ENCODE peak calls at places on chromosomes 3 and 15, in nine cellular contexts. X, U, B, K, F, E, S, Z and Y are unnamed samples.

GRCh38 chr15:101188517-101189340 is 63.1 kb downstream of the CHSY1 start:
- DNase-seq in X (peak), U (no peak), B (no peak), K (no peak), F (no peak), E (no peak), S (peak), Z (no peak), Y (no peak)

GRCh38 chr3:24686764-24687163 is 192.1 kb upstream of the THRB start:
- DNase-seq in X (peak), U (peak), B (no peak), K (no peak), F (no peak), E (no peak), S (no peak), Z (peak), Y (peak)

GRCh38 chr3:30475038-30475808 is 131.2 kb upstream of the TGFBR2 start:
- DNase-seq in X (no peak), U (no peak), B (no peak), K (no peak), F (no peak), E (no peak), S (no peak), Z (peak), Y (peak)

GRCh38 chr3:95341314-95341713 is 1278.5 kb downstream of the NSUN3 start:
- DNase-seq in X (no peak), U (no peak), B (no peak), K (no peak), F (no peak), E (no peak), S (no peak), Z (no peak), Y (no peak)

GRCh38 chr15:101091080-101092017 is 160.5 kb downstream of the CHSY1 start:
- DNase-seq in X (peak), U (no peak), B (peak), K (no peak), F (no peak), E (no peak), S (no peak), Z (no peak), Y (no peak)

GRCh38 chr15:76533060-76533955 is 196.7 kb downstream of the ISL2 start:
- DNase-seq in X (peak), U (no peak), B (no peak), K (no peak), F (peak), E (no peak), S (no peak), Z (no peak), Y (no peak)

GRCh38 chr3:194158942-194159439 is 23.0 kb downstream of the HES1 start:
- DNase-seq in X (no peak), U (peak), B (no peak), K (no peak), F (peak), E (no peak), S (no peak), Z (no peak), Y (no peak)

GRCh38 chr15:80404719-80405553 is 754 bp downstream of the ARNT2 start:
- DNase-seq in X (no peak), U (peak), B (peak), K (no peak), F (no peak), E (peak), S (peak), Z (peak), Y (peak)

GRCh38 chr3:188197388-188197847 is 43.5 kb downstream of the LPP start:
- DNase-seq in X (peak), U (peak), B (no peak), K (no peak), F (no peak), E (peak), S (peak), Z (no peak), Y (no peak)

GRCh38 chr15:101045835-101046691 is 126.9 kb downstream of the LRRK1 start:
- DNase-seq in X (no peak), U (no peak), B (no peak), K (no peak), F (no peak), E (peak), S (no peak), Z (no peak), Y (no peak)

GRCh38 chr3:65575376-65575840 is 463.3 kb downstream of the MAGI1 start:
- DNase-seq in X (peak), U (peak), B (no peak), K (no peak), F (no peak), E (no peak), S (no peak), Z (no peak), Y (no peak)

GRCh38 chr3:39385456-39386098 is 2.4 kb downstream of the SLC25A38 start:
- DNase-seq in X (no peak), U (no peak), B (no peak), K (no peak), F (no peak), E (no peak), S (no peak), Z (no peak), Y (no peak)

GRCh38 chr15:40081691-40082194 is 26.9 kb downstream of the BMF start:
- DNase-seq in X (peak), U (peak), B (peak), K (no peak), F (peak), E (peak), S (peak), Z (no peak), Y (no peak)

GRCh38 chr3:159082514-159082913 is 280.7 kb downstream of the MFSD1 start:
- DNase-seq in X (peak), U (peak), B (no peak), K (no peak), F (no peak), E (no peak), S (peak), Z (no peak), Y (no peak)

GRCh38 chr3:17307482-17307881 is 422.7 kb downstream of the PLCL2 start:
- DNase-seq in X (no peak), U (no peak), B (no peak), K (no peak), F (peak), E (no peak), S (no peak), Z (no peak), Y (no peak)

GRCh38 chr15:88708256-88709054 is 69.6 kb downstream of the ISG20 start:
- DNase-seq in X (no peak), U (peak), B (no peak), K (no peak), F (no peak), E (no peak), S (peak), Z (no peak), Y (no peak)

GRCh38 chr15:84953726-84954125 is 27.9 kb upstream of the PDE8A start:
- DNase-seq in X (no peak), U (no peak), B (no peak), K (no peak), F (no peak), E (no peak), S (no peak), Z (no peak), Y (no peak)

GRCh38 chr3:94026623-94027022 is 1.8 kb downstream of the STX19 start:
- DNase-seq in X (no peak), U (no peak), B (no peak), K (no peak), F (no peak), E (no peak), S (no peak), Z (no peak), Y (no peak)

GRCh38 chr3:153830552-153830951 is 290.6 kb upstream of the ARHGEF26 start:
- DNase-seq in X (no peak), U (no peak), B (no peak), K (no peak), F (no peak), E (no peak), S (no peak), Z (no peak), Y (no peak)

GRCh38 chr3:142987080-142987700 is 14.2 kb upstream of the U2SURP start:
- DNase-seq in X (peak), U (no peak), B (peak), K (no peak), F (peak), E (no peak), S (no peak), Z (no peak), Y (no peak)

GRCh38 chr15:48811325-48811938 is 563 bp upstream of the CEP152 start:
- DNase-seq in X (no peak), U (no peak), B (no peak), K (no peak), F (peak), E (peak), S (no peak), Z (no peak), Y (no peak)

GRCh38 chr15:64134322-64134829 is 17.2 kb upstream of the SNX22 start:
- DNase-seq in X (peak), U (no peak), B (peak), K (no peak), F (peak), E (no peak), S (no peak), Z (no peak), Y (no peak)

GRCh38 chr3:43161684-43162512 is 56.0 kb upstream of the POMGNT2 start:
- DNase-seq in X (peak), U (no peak), B (peak), K (no peak), F (peak), E (no peak), S (peak), Z (no peak), Y (no peak)

GRCh38 chr3:193963808-193964516 is 172.0 kb upstream of the HES1 start:
- DNase-seq in X (no peak), U (no peak), B (no peak), K (no peak), F (no peak), E (no peak), S (no peak), Z (peak), Y (no peak)